ENCODE peak calls at places on chromosomes 11 and 22, in nine cellular contexts. W is fibroblast of mammary gland, F is choroid plexus epithelial cell, O is spleen, X is ovary, M is HL-60, I is body of pancreas, C is PC-3, A is H1. J is an unnamed sample.

GRCh38 chr22:39946571-39947407 is 13.4 kb upstream of the TMA7B start:
- DNase-seq in W (no peak), A (no peak), X (no peak), I (peak), C (no peak), O (no peak), F (no peak), M (no peak), J (no peak)

GRCh38 chr11:76209956-76210885 is 3.9 kb upstream of the WNT11 start:
- DNase-seq in X (peak), I (peak), F (peak), M (peak), O (peak), C (peak), W (peak), A (peak), J (peak)

GRCh38 chr22:49650336-49651241 is 177.1 kb downstream of the BRD1 start:
- DNase-seq in M (no peak), O (no peak), X (no peak), W (no peak), F (no peak), A (no peak), I (no peak), C (no peak), J (no peak)

GRCh38 chr11:19853016-19853415 is 140.4 kb downstream of the NAV2 start:
- DNase-seq in C (peak), O (no peak), M (no peak), X (no peak), I (no peak), A (no peak), W (peak), F (no peak), J (peak)

GRCh38 chr11:127962416-127962815 is 624.9 kb downstream of the ETS1 start:
- DNase-seq in F (no peak), W (peak), I (no peak), A (no peak), O (no peak), X (no peak), M (no peak), C (no peak), J (peak)

GRCh38 chr11:416757-417621 is 2.2 kb upstream of the SIGIRR start:
- DNase-seq in W (no peak), M (peak), A (peak), O (peak), F (no peak), I (peak), C (peak), X (no peak), J (peak)

GRCh38 chr22:47209077-47209514 is 446.6 kb downstream of the TBC1D22A start:
- DNase-seq in C (no peak), X (no peak), M (no peak), I (no peak), A (peak), W (no peak), F (no peak), O (peak), J (no peak)

GRCh38 chr22:37091986-37092385 is 17.5 kb downstream of the TMPRSS6 start:
- DNase-seq in O (no peak), I (no peak), M (no peak), W (no peak), F (no peak), X (no peak), A (no peak), C (no peak), J (no peak)

GRCh38 chr11:132278801-132279574 is 908.6 kb downstream of the NTM start:
- DNase-seq in W (peak), I (no peak), O (no peak), M (peak), C (peak), X (no peak), A (no peak), F (peak), J (peak)

GRCh38 chr11:119218141-119218878 is 12.2 kb downstream of the CBL start:
- DNase-seq in I (no peak), M (no peak), A (no peak), O (no peak), X (no peak), C (peak), F (peak), W (peak), J (peak)

GRCh38 chr11:66015936-66016792 is 4.4 kb downstream of the CST6 start:
- DNase-seq in C (no peak), M (no peak), W (no peak), X (no peak), A (no peak), F (no peak), I (no peak), O (no peak), J (no peak)

GRCh38 chr11:63508745-63509144 is 2.9 kb downstream of the LGALS12 start:
- DNase-seq in O (no peak), W (no peak), F (no peak), C (no peak), X (no peak), A (no peak), M (no peak), I (no peak), J (no peak)

GRCh38 chr11:47593934-47594855 is at the start of gene C1QTNF4:
- DNase-seq in W (no peak), C (no peak), F (no peak), M (no peak), O (peak), A (peak), X (no peak), I (no peak), J (no peak)

GRCh38 chr11:11958403-11958802 is 50.0 kb downstream of the DKK3 start:
- DNase-seq in C (no peak), W (no peak), A (no peak), X (no peak), I (no peak), O (peak), M (no peak), F (no peak), J (no peak)

GRCh38 chr22:36585841-36586240 is 56.9 kb upstream of the EIF3D start:
- DNase-seq in M (no peak), O (peak), F (no peak), C (peak), X (no peak), I (no peak), A (no peak), W (no peak), J (no peak)

GRCh38 chr22:48105254-48105653 is 1342.8 kb downstream of the TBC1D22A start:
- DNase-seq in I (no peak), O (no peak), F (no peak), W (no peak), C (no peak), A (no peak), X (no peak), M (no peak), J (no peak)

GRCh38 chr11:76048763-76049162 is 157.5 kb downstream of the WNT11 start:
- DNase-seq in I (peak), M (no peak), C (no peak), O (no peak), F (no peak), W (peak), A (no peak), X (peak), J (no peak)

GRCh38 chr11:10432493-10432892 is 22.6 kb upstream of the AMPD3 start:
- DNase-seq in X (no peak), F (no peak), C (peak), O (no peak), M (no peak), I (no peak), A (no peak), W (no peak), J (no peak)

DNA sequence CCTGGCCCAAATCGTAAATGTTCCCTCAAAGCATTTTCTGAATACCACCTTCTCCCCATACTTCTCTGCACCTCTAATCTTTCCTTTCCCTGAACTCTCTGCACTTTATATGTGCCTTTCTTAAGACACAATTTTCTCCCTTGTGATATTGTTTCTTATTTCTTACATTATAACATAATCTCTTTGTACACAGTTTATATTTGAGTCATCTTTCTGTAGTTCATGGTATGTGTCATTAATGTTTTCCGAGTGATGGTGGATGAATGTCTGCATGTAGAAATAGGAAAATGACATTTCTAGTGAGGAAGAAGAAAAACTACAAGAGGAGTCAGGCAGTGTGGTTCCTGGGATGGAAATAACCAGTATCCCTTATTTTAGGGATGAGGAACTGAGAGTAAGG is 5.5 kb downstream of the ACRV1 start:
- DNase-seq in I (no peak), A (no peak), C (no peak), X (no peak), F (no peak), O (no peak), W (no peak), M (no peak), J (no peak)
- TF ChIP-seq CTCF in I (no peak), A (no peak), C (no peak), X (no peak), F (no peak), O (no peak), W (no peak), M (no peak), J (no peak)

GRCh38 chr11:106306942-106307341 is 229.5 kb downstream of the AASDHPPT start:
- DNase-seq in M (no peak), O (no peak), C (peak), A (no peak), I (no peak), W (peak), X (no peak), F (peak), J (no peak)
- H3K4me3 ChIP-seq in M (no peak), O (no peak), C (no peak), A (no peak), I (no peak), W (no peak), X (no peak), F (no peak), J (no peak)

DNA sequence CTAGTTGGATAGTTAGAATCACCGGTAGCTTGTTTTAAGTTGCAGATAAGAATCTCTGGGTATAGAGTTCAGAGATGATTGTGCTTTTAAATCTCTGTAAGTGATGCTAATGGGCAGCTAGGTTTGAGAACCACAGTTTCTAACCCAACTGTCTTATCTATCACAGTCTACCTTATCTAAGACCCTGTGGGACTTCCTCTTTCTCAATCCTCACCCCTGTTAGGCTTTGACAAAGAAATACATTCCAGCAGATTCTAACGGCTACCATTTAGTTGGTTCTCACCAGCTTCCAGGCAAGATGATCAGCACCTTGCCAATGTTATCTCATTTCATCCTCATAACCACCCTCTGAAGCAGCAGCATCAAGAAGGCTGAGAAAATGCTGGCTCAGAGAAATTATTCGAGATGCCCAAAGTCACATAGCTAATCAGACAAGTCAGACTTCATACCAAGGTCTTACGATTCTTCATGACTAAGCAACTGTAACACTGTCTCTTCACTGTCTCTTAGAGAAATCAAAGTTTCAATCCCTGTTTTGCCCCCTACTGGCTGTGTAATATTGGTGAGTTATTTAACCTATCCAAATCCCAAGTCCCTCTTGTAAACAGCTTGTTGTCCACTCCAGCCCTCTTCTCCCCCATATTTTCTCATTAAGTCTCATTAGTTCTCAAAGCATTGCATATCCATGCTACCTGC is 192.4 kb upstream of the API5 start:
- DNase-seq in F (no peak), C (peak), A (no peak), O (no peak), X (no peak), W (no peak), M (no peak), I (no peak), J (no peak)
- TF ChIP-seq CTCF in F (no peak), C (peak), A (no peak), O (no peak), X (no peak), W (no peak), M (no peak), I (no peak), J (no peak)

GRCh38 chr11:86629070-86629706 is 43.2 kb downstream of the ME3 start:
- DNase-seq in I (peak), W (peak), O (no peak), A (no peak), X (peak), M (no peak), F (peak), C (no peak), J (peak)
- H3K4me3 ChIP-seq in I (no peak), W (no peak), O (no peak), A (no peak), X (no peak), M (no peak), F (no peak), C (no peak), J (no peak)

GRCh38 chr22:19115628-19116027 is 6.6 kb downstream of the DGCR2 start:
- DNase-seq in M (no peak), O (no peak), I (peak), X (no peak), A (no peak), C (no peak), W (no peak), F (peak), J (no peak)
- TF ChIP-seq CTCF in M (no peak), O (no peak), I (no peak), X (no peak), A (no peak), C (peak), W (peak), F (peak), J (no peak)

GRCh38 chr11:60974726-60975125 is 3.2 kb downstream of the CD6 start:
- DNase-seq in I (no peak), A (no peak), O (no peak), F (no peak), M (no peak), C (no peak), X (no peak), W (no peak), J (no peak)
- H3K4me3 ChIP-seq in I (no peak), A (no peak), O (peak), F (no peak), M (no peak), C (no peak), X (no peak), W (no peak), J (no peak)

GRCh38 chr11:2345050-2345449 is 32.1 kb upstream of the CD81 start:
- DNase-seq in M (no peak), W (no peak), O (no peak), C (no peak), I (no peak), X (no peak), A (no peak), F (no peak), J (no peak)
- TF ChIP-seq CTCF in M (no peak), W (no peak), O (no peak), C (no peak), I (no peak), X (no peak), A (no peak), F (no peak), J (no peak)

GRCh38 chr22:30643055-30643875 is 7.7 kb downstream of the SLC35E4 start:
- DNase-seq in A (no peak), F (no peak), O (no peak), M (no peak), C (no peak), X (no peak), I (no peak), W (no peak), J (no peak)

GRCh38 chr22:30649430-30650007 is 13.9 kb downstream of the SLC35E4 start:
- DNase-seq in A (no peak), W (peak), O (no peak), I (peak), X (no peak), C (peak), F (peak), M (peak), J (peak)

GRCh38 chr22:30648825-30649224 is 13.2 kb downstream of the SLC35E4 start:
- DNase-seq in M (no peak), C (no peak), I (peak), O (no peak), F (no peak), X (no peak), W (no peak), A (no peak), J (no peak)

GRCh38 chr22:30647536-30647935 is 12.0 kb downstream of the SLC35E4 start:
- DNase-seq in X (no peak), F (no peak), W (no peak), M (no peak), A (no peak), C (peak), O (no peak), I (no peak), J (no peak)

DNA sequence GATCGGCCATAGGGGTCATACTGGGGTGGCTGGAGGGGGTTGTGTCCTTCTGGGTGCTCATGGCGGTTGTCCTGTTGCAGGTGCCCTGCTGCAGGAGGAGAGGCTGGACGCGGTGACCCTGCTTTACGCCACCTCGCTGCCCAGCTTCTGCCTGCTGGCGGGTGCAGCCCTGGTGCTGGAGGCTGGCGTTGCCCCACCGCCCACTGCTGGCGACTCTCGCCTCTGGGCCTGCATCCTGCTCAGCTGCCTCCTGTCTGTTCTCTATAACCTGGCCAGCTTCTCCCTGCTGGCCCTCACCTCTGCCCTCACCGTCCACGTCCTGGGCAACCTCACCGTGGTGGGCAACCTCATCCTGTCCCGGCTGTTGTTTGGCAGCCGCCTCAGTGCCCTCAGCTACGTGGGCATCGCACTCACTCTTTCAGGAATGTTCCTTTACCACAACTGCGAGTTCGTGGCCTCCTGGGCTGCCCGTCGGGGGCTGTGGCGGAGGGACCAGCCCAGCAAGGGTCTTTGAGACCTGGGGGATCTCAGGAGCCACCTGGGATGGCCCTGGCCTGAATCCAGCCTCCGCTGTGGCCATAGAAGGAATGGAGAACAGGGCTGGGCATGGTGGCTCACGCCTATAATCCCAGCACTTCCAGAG is 11.1 kb downstream of the SLC35E4 start:
- DNase-seq in F (no peak), W (no peak), X (no peak), I (no peak), C (no peak), A (no peak), M (no peak), O (no peak), J (no peak)
- H3K4me3 ChIP-seq in F (no peak), W (no peak), X (no peak), I (no peak), C (no peak), A (no peak), M (no peak), O (no peak), J (no peak)